ENCODE peak calls at places on chromosomes 11 and 22, in five cellular contexts. P is H1, V is GM12878, C is K562, G is HepG2. S is an unnamed sample.
A peak's percentile ranks its signal among the peaks of the same experiment; 100 is the strongest.

GRCh38 chr11:117612111-117612510 is 184.9 kb downstream of the DSCAML1 start:
- DNase-seq in P (no peak), C (no peak), G (no peak), V (no peak), S (no peak)

GRCh38 chr11:11252403-11252802 is 100.6 kb downstream of the CSNK2A3 start:
- DNase-seq in P (no peak), C (no peak), G (no peak), V (no peak), S (no peak)

GRCh38 chr11:27719575-27719925 is 19.3 kb upstream of the BDNF start:
- DNase-seq in G (no peak), V (no peak), P (no peak), C (no peak), S (no peak)

GRCh38 chr22:44719586-44720368 is 17.8 kb downstream of the PRR5 start:
- DNase-seq in V (no peak), G (no peak), P (no peak), C (no peak), S (no peak)

GRCh38 chr11:14310696-14311095 is 48.3 kb downstream of the RRAS2 start:
- DNase-seq in P (no peak), V (no peak), G (no peak), C (no peak), S (no peak)

GRCh38 chr22:22667966-22668880 is 23.8 kb downstream of the GGTLC2 start:
- DNase-seq in P (no peak), C (no peak), V (no peak), G (no peak), S (no peak)

GRCh38 chr22:50656122-50657070 is 16.2 kb upstream of the SHANK3 start:
- DNase-seq in P (no peak), G (peak; percentile 58), V (no peak), C (no peak), S (no peak)

GRCh38 chr11:116790167-116791001 is 1.3 kb downstream of the APOA5 start:
- DNase-seq in C (no peak), G (no peak), V (no peak), P (no peak), S (no peak)

GRCh38 chr11:43736502-43737193 is 56.1 kb downstream of the HSD17B12 start:
- DNase-seq in C (no peak), P (no peak), G (peak; percentile 19), V (no peak), S (no peak)

GRCh38 chr11:19183641-19184040 is 18.1 kb downstream of the CSRP3 start:
- DNase-seq in P (no peak), G (no peak), V (no peak), C (no peak), S (no peak)

GRCh38 chr11:14974723-14975587 is 2.8 kb upstream of the CALCA start:
- DNase-seq in V (no peak), G (peak; percentile 16), C (peak; percentile 66), P (peak; percentile 85), S (peak; percentile 54)

GRCh38 chr11:118046051-118046963 is 30.6 kb upstream of the TMPRSS4 start:
- DNase-seq in P (no peak), G (no peak), V (peak; percentile 44), C (no peak), S (no peak)

GRCh38 chr11:128595221-128595620 is 7.9 kb upstream of the ETS1 start:
- DNase-seq in P (no peak), G (no peak), C (no peak), V (no peak), S (no peak)

GRCh38 chr22:22098457-22099193 is 116.0 kb upstream of the TOP3B start:
- DNase-seq in P (no peak), G (no peak), V (peak; percentile 37), C (no peak), S (no peak)

DNA sequence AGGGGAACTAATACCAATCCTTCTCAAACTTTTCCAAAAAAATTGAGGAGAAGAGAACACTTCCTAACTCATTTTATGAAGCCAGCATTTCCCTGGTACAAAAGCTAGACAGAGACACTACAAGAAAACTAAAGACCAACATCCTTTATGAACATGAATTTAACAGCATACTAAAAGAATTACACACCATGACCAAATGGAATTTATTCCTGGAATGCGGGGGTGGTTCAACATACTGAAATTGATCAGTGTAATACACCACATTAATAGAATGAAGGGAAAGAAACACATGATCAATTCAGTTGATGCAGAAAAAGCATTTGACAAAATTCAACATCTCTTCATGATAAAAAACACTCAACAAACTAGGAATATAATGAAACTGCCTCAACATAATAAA is 148.1 kb downstream of the WNT7B start:
- DNase-seq in P (no peak), C (no peak), V (no peak), G (no peak), S (no peak)
- TF ChIP-seq POLR2AphosphoS5 in P (no peak), C (no peak), V (no peak), G (no peak), S (no peak)

DNA sequence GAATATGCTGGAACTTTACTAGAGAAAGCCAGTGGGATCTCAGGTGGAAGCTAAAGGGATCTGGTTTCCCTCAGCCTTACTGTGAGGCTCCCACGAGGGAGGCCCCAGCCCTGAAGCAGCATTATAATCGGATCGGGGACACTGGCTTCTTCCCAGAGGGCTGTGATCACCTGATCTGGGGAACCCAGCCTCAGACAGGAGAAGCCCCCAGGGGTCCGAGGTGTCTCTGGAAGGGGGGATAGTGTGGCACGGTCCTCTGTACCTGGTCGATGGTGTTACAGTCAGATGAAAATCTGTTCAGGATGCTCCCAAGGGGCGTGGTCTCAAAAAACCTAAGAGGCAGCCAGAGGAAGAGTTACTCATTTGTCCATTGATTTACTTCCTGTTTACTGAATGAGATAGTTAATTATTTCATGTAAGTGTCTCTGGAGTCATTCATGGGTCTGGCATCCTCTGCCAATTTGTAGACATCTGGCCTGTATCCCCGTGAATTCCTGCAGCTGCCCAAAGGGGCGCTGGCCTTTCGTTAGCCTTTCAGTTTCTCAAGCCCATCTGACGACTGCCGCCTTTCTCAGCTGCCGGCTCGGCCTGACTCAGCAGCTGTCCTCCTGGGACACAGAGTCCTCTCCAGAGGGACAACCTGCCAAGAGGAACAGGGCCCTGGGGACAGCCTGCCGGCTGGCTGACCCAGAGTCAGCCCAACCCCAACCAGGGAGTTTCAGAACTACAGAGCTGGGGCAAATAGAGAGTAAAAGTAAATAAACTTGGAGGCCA is 17.0 kb upstream of the KCNJ11 start:
- DNase-seq in V (no peak), C (peak; percentile 35), P (peak; percentile 55), G (peak; percentile 37), S (peak; percentile 18)
- TF ChIP-seq CTCF in V (no peak), C (peak; percentile 49), P (peak; percentile 59), G (peak; percentile 26), S (peak; percentile 34)

DNA sequence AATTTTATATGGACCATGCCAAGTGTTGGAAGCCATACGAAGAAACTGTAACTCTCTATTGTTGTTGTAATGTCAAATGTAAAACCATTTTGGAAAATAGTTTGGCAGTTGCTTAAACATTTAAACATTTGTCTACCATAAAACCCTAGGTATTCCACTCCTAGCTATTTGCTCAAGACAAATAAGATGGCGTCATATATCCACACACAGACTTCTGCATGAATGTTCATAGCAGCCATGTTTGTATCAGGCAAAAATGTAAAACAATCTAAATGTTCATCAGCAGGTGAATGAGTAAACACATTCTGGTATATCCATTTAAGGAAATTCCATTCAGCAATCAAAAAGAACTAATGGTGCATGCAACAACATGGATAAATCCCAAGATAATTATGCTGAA is 27.9 kb downstream of the OR9I1 start:
- DNase-seq in C (no peak), P (no peak), G (no peak), V (no peak), S (no peak)
- TF ChIP-seq SRF in C (no peak), P (no peak), G (no peak), V (no peak), S (no peak)

GRCh38 chr22:29257751-29258181 is 10.0 kb downstream of the RHBDD3 start:
- DNase-seq in P (no peak), V (no peak), C (no peak), G (no peak), S (no peak)

GRCh38 chr22:29260031-29260560 is 7.7 kb downstream of the RHBDD3 start:
- DNase-seq in G (no peak), C (no peak), V (no peak), P (no peak), S (no peak)

GRCh38 chr22:29258407-29259252 is 9.2 kb downstream of the RHBDD3 start:
- DNase-seq in P (no peak), G (no peak), C (no peak), V (no peak), S (no peak)

GRCh38 chr22:29259253-29259899 is 8.4 kb downstream of the RHBDD3 start:
- DNase-seq in P (no peak), V (no peak), G (no peak), C (peak; percentile 20), S (no peak)

DNA sequence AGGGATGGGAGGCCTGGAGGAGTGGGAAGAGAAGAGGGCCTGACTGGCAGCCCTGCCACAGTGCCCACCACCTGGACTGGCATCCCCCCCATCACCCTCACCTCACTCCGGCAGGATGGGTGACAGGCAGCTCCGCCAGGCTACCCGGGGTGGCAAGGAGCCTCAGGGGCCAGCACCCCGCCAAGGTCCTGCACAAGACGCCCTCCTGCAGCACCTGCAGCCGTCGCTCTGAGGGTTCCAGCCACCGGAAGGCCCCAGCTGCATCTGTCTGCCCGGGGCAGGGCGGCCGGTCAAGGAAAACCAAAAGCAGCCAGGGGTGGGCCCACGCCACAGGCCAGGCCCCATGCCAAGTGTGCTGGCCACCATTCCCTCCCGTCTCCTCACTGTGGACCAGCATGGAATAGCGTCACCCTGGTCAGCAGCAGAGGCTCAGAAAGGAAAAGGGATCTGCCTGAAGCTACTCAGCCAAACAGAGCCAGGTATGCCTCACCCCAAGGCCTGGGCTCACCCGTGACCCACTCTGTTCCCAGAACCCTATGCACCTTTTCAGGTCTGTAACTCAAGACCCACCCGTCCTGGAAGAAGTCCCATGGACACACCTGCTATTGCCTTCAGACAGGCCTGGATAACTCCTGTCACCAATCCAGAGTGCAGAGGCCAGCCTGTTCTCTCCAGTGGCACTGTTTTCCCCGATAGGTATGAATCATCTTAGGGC is 7.0 kb downstream of the RHBDD3 start:
- DNase-seq in V (no peak), C (no peak), G (no peak), P (no peak), S (no peak)
- TF ChIP-seq POLR2AphosphoS5 in V (no peak), C (no peak), G (no peak), P (peak; percentile 27), S (no peak)

DNA sequence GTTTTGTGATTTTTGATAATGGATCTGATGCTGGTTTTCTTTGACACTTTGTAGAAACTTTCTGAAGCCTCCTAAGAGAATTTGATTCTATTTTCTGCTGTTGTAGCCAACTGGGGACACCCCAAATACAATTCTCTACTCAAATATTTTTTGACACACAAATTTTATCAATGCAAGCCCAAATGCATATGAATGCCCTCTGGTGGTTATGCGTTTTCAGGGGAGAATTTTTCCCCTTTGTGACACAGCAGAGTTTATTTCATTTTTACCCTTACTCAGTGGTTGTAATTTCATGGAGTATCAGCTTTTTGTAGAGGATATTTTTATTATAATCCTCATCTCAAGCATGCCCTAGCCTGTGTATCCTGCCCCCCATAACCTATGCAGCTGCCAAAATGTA is 44.7 kb upstream of the MTMR2 start:
- DNase-seq in C (peak; percentile 25), V (no peak), G (no peak), P (no peak), S (no peak)
- TF ChIP-seq CTCF in C (peak; percentile 23), V (no peak), G (no peak), P (no peak), S (peak; percentile 40)

GRCh38 chr11:34328632-34328910 is 29.2 kb downstream of the ABTB2 start:
- DNase-seq in G (no peak), V (no peak), P (no peak), C (no peak), S (no peak)

GRCh38 chr11:34318111-34319037 is 39.4 kb downstream of the ABTB2 start:
- DNase-seq in C (no peak), P (no peak), V (no peak), G (peak; percentile 72), S (no peak)

GRCh38 chr11:34324466-34324865 is 33.3 kb downstream of the ABTB2 start:
- DNase-seq in G (no peak), V (no peak), C (no peak), P (no peak), S (no peak)

GRCh38 chr11:34327804-34328631 is 29.8 kb downstream of the ABTB2 start:
- DNase-seq in V (no peak), G (no peak), C (no peak), P (no peak), S (no peak)

GRCh38 chr11:34323601-34324000 is 34.2 kb downstream of the ABTB2 start:
- DNase-seq in G (no peak), C (no peak), V (no peak), P (no peak), S (no peak)
- TF ChIP-seq SRF in G (no peak), C (no peak), V (no peak), P (no peak), S (no peak)